ENCODE peak calls at places on chromosomes 16 and 17, in ten cellular contexts. Y is HFF-Myc; X is glutamatergic neuron; H is activated CD8-positive, alpha-beta memory T cell treated with anti-CD3 and anti-CD28 coated beads for 1 hour; I is suprapubic skin; G is T-helper 17 cell; U is foreskin fibroblast; K is MCF 10A; P is AG08395; C is progenitor cell of endocrine pancreas. O is an unnamed sample.

GRCh38 chr17:66682293-66682692 is 152.6 kb upstream of the CACNG5 start:
- DNase-seq in P (no peak), Y (no peak), C (no peak), U (no peak), H (no peak), I (no peak), X (no peak), K (no peak), G (no peak), O (no peak)

GRCh38 chr17:38701504-38702165 is 3.4 kb upstream of the MLLT6 start:
- DNase-seq in X (no peak), C (no peak), I (peak), Y (no peak), P (peak), U (peak), H (peak), G (peak), K (peak), O (peak)

GRCh38 chr17:13931752-13932477 is 137.4 kb upstream of the COX10 start:
- DNase-seq in U (peak), I (peak), K (peak), C (no peak), H (no peak), P (peak), G (no peak), X (peak), Y (no peak), O (no peak)

GRCh38 chr17:19447085-19447583 is 36.1 kb downstream of the RNF112 start:
- DNase-seq in C (peak), P (peak), H (peak), U (peak), K (peak), G (peak), X (peak), I (peak), Y (peak), O (peak)

GRCh38 chr16:4006441-4006989 is 109.7 kb downstream of the ADCY9 start:
- DNase-seq in G (no peak), Y (no peak), K (no peak), H (no peak), I (no peak), P (no peak), C (no peak), X (no peak), U (no peak), O (no peak)

GRCh38 chr16:832652-833336 is 32.3 kb upstream of the GNG13 start:
- DNase-seq in X (no peak), H (no peak), Y (no peak), P (no peak), G (no peak), C (no peak), I (no peak), K (no peak), U (no peak), O (no peak)

GRCh38 chr16:88421871-88422433 is 31.1 kb upstream of the ZFPM1 start:
- DNase-seq in X (no peak), I (no peak), H (no peak), C (no peak), U (no peak), G (no peak), K (no peak), P (no peak), Y (no peak), O (no peak)

GRCh38 chr16:84514874-84515835 is 10.7 kb upstream of the MEAK7 start:
- DNase-seq in Y (no peak), I (no peak), X (no peak), C (no peak), G (peak), P (no peak), U (no peak), H (peak), K (no peak), O (no peak)